ENCODE peak calls at places on chromosomes 4 and X, in five cellular contexts. U is kidney glomerular epithelial cell; R is neural progenitor cell; G is CD4-positive, alpha-beta T cell; Z is stromal cell of bone marrow. A is an unnamed sample.

GRCh38 chr4:3781997-3782930 is 16.1 kb downstream of the ADRA2C start:
- DNase-seq in U (no peak), R (no peak), G (no peak), Z (no peak), A (peak)

GRCh38 chr4:81166431-81166830 is 48.6 kb downstream of the PRKG2 start:
- DNase-seq in U (no peak), R (no peak), G (no peak), Z (peak), A (no peak)

GRCh38 chrX:113950081-113950678 is 633.7 kb upstream of the HTR2C start:
- DNase-seq in U (no peak), R (peak), G (no peak), Z (no peak), A (no peak)

GRCh38 chrX:120625366-120625765 is 4.5 kb downstream of the C1GALT1C1 start:
- DNase-seq in U (no peak), R (no peak), G (no peak), Z (no peak), A (no peak)

GRCh38 chrX:20274121-20274520 is 7.4 kb upstream of the RPS6KA3 start:
- DNase-seq in U (no peak), R (no peak), G (no peak), Z (no peak), A (no peak)

GRCh38 chr4:55078987-55079386 is 46.4 kb downstream of the KDR start:
- DNase-seq in U (no peak), R (peak), G (no peak), Z (peak), A (no peak)

GRCh38 chrX:12791253-12792228 is at the start of gene PRPS2:
- DNase-seq in U (peak), R (peak), G (peak), Z (no peak), A (peak)

GRCh38 chr4:102328045-102328444 is 17.2 kb downstream of the SLC39A8 start:
- DNase-seq in U (no peak), R (no peak), G (no peak), Z (no peak), A (no peak)

GRCh38 chr4:66923081-66923865 is 622.0 kb downstream of the CENPC start:
- DNase-seq in U (no peak), R (no peak), G (no peak), Z (no peak), A (no peak)

GRCh38 chrX:17442898-17443297 is 67.9 kb downstream of the NHS start:
- DNase-seq in U (no peak), R (no peak), G (no peak), Z (peak), A (no peak)

GRCh38 chr4:84279678-84280077 is 219.4 kb downstream of the NKX6-1 start:
- DNase-seq in U (peak), R (no peak), G (no peak), Z (peak), A (no peak)

GRCh38 chrX:130825509-130825908 is 77.5 kb downstream of the ENOX2 start:
- DNase-seq in U (no peak), R (no peak), G (no peak), Z (no peak), A (no peak)